ENCODE peak calls at places on chromosomes 5 and 9, in six cellular contexts. V is transverse colon, X is spleen, O is type B pancreatic cell, W is BJ, G is A549. N is an unnamed sample.
A peak's percentile ranks its signal among the peaks of the same experiment; 100 is the strongest.

GRCh38 chr9:69599232-69599971 is 72.8 kb downstream of the APBA1 start:
- DNase-seq in V (no peak), X (no peak), O (no peak), W (no peak), G (no peak), N (no peak)

GRCh38 chr5:180647465-180647864 is 1.9 kb downstream of the FLT4 start:
- DNase-seq in V (no peak), X (no peak), O (no peak), W (no peak), G (no peak), N (no peak)

GRCh38 chr5:157245477-157245876 is 20.4 kb upstream of the CYFIP2 start:
- DNase-seq in V (no peak), X (no peak), O (no peak), W (no peak), G (no peak), N (no peak)

GRCh38 chr9:109498195-109499060 is at the start of gene PTPN3:
- DNase-seq in V (peak; percentile 22), X (no peak), O (no peak), W (no peak), G (peak; percentile 64), N (no peak)

GRCh38 chr5:179404321-179405053 is 59.2 kb upstream of the ADAMTS2 start:
- DNase-seq in V (no peak), X (no peak), O (peak; percentile 51), W (no peak), G (no peak), N (no peak)

GRCh38 chr9:98087420-98088354 is 31.2 kb downstream of the NANS start:
- DNase-seq in V (peak; percentile 22), X (peak; percentile 86), O (no peak), W (no peak), G (no peak), N (peak; percentile 77)

GRCh38 chr9:114507726-114508125 is 2.5 kb upstream of the WHRN start:
- DNase-seq in V (no peak), X (no peak), O (no peak), W (no peak), G (no peak), N (no peak)

GRCh38 chr5:158754018-158754514 is 345.6 kb downstream of the EBF1 start:
- DNase-seq in V (no peak), X (no peak), O (no peak), W (peak; percentile 96), G (no peak), N (no peak)

GRCh38 chr9:75909776-75910175 is 19.3 kb downstream of the PCSK5 start:
- DNase-seq in V (no peak), X (no peak), O (no peak), W (no peak), G (no peak), N (no peak)

GRCh38 chr9:94581711-94582110 is 11.9 kb downstream of the FBP2 start:
- DNase-seq in V (no peak), X (no peak), O (no peak), W (no peak), G (no peak), N (no peak)

GRCh38 chr5:44663991-44664710 is 144.6 kb upstream of the MRPS30 start:
- DNase-seq in V (no peak), X (peak; percentile 58), O (no peak), W (no peak), G (no peak), N (no peak)

GRCh38 chr9:6938447-6938846 is 180.7 kb downstream of the KDM4C start:
- DNase-seq in V (no peak), X (no peak), O (no peak), W (peak; percentile 93), G (no peak), N (no peak)

GRCh38 chr5:73947876-73948275 is 321.9 kb downstream of the ARHGEF28 start:
- DNase-seq in V (no peak), X (no peak), O (no peak), W (no peak), G (no peak), N (no peak)

GRCh38 chr5:136174021-136174659 is 18.8 kb downstream of the SMIM32 start:
- DNase-seq in V (no peak), X (no peak), O (no peak), W (peak; percentile 6), G (peak; percentile 55), N (peak; percentile 13)

GRCh38 chr5:80168388-80169028 is 87.3 kb downstream of the SERINC5 start:
- DNase-seq in V (no peak), X (no peak), O (no peak), W (no peak), G (no peak), N (no peak)

GRCh38 chr9:70398145-70398556 is 16.3 kb downstream of the KLF9 start:
- DNase-seq in V (no peak), X (no peak), O (no peak), W (no peak), G (no peak), N (peak; percentile 20)

GRCh38 chr9:82209797-82210470 is 221.4 kb downstream of the SPATA31D1 start:
- DNase-seq in V (no peak), X (no peak), O (no peak), W (no peak), G (no peak), N (no peak)

GRCh38 chr5:76689321-76690026 is 26.5 kb upstream of the F2R start:
- DNase-seq in V (no peak), X (no peak), O (no peak), W (peak; percentile 98), G (no peak), N (no peak)

GRCh38 chr9:124251605-124252366 is 6.0 kb upstream of the NEK6 start:
- DNase-seq in V (no peak), X (no peak), O (no peak), W (peak; percentile 53), G (no peak), N (no peak)

GRCh38 chr9:137422668-137423000 is 328 bp downstream of the EXD3 start:
- DNase-seq in V (peak; percentile 46), X (peak; percentile 88), O (no peak), W (no peak), G (no peak), N (peak; percentile 64)

GRCh38 chr5:107395632-107396350 is 274.9 kb downstream of the EFNA5 start:
- DNase-seq in V (no peak), X (no peak), O (no peak), W (no peak), G (no peak), N (peak; percentile 52)

GRCh38 chr5:118918232-118918631 is 70.1 kb downstream of the DTWD2 start:
- DNase-seq in V (no peak), X (no peak), O (no peak), W (no peak), G (no peak), N (no peak)

GRCh38 chr5:82635561-82636288 is 357.6 kb upstream of the RPS23 start:
- DNase-seq in V (peak; percentile 15), X (no peak), O (no peak), W (peak; percentile 27), G (peak; percentile 67), N (no peak)

GRCh38 chr9:125003332-125003731 is 62.4 kb upstream of the GOLGA1 start:
- DNase-seq in V (no peak), X (no peak), O (no peak), W (no peak), G (no peak), N (no peak)

DNA sequence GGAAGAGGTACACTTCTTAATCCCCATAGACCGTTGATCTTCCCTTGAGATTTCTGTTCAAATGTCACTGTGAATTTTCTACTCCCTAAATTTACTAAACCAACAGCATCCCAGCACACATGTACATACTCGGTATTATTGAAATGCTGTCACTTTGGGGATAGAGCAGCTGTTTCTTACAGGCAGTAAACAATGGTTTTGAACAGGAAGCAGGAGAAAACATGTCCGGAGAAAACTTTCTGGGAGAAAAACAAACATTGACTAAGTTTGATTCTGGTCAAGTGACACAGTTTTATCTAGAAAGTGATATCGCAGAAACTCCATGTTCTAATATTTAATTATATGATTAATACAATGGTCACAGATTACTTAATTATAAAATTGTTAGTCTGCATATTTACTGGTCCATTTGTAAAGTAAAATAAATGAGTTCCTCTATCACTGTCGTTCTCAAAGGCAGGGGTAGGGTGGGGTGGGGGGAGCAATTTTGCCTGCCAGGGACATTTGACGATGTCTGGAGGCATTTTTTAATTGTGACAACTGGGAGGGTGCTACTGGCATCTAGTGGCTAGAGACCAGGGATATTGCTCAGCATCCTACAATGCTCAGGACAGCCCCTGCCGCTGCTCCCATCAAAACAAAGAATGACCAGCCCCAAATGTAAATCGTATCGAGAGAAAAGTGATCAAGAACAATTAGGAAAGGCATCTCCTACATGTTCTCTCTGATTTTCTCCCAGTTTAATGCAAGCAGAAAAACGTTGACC is 12.2 kb downstream of the TAS2R1 start:
- DNase-seq in V (no peak), X (no peak), O (no peak), W (no peak), G (no peak), N (no peak)
- TF ChIP-seq CTCF in V (no peak), X (no peak), O (no peak), W (no peak), G (no peak), N (no peak)

GRCh38 chr5:141914797-141915196 is 8.9 kb upstream of the DELE1 start:
- DNase-seq in V (no peak), X (no peak), O (no peak), W (no peak), G (no peak), N (no peak)

GRCh38 chr5:141913560-141913959 is 10.1 kb upstream of the DELE1 start:
- DNase-seq in V (no peak), X (no peak), O (no peak), W (no peak), G (no peak), N (no peak)

GRCh38 chr5:141915881-141916336 is 7.8 kb upstream of the DELE1 start:
- DNase-seq in V (peak; percentile 27), X (no peak), O (no peak), W (no peak), G (no peak), N (no peak)

GRCh38 chr5:141916522-141916921 is 7.1 kb upstream of the DELE1 start:
- DNase-seq in V (no peak), X (no peak), O (no peak), W (no peak), G (no peak), N (no peak)

DNA sequence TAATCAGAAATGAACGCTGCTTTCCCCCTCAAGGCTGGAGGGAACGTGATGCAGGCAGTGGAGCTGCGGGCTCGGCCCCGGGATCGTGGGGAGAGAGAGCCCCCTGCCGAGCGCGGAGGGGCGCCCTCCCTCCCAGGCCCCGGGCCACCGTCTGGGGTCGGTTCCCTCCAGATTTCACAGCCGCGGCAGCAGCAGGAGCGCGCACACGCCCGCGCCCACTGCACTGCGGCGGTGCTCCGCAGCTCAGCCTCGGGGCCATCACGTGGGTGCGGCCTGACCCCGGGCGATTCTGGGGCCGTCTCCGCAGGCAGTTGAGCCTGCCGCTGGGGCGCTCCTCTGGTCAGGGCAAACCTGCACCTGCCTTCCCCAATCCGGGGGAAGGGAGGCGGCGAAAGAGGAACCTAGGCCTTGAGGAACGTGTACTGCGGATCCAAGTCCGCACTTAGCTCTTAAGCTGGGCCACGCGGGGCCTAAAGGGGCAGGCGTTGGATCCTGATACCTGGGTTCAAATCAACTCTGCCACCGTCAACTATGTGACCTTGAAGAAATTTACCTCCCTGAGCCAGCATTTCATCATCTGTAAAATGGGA is 9.4 kb upstream of the DELE1 start:
- DNase-seq in V (peak; percentile 71), X (peak; percentile 93), O (no peak), W (no peak), G (no peak), N (peak; percentile 56)
- TF ChIP-seq CTCF in V (no peak), X (no peak), O (peak; percentile 62), W (peak; percentile 38), G (no peak), N (peak; percentile 41)

GRCh38 chr9:37329576-37329975 is 92.9 kb upstream of the GRHPR start:
- DNase-seq in V (no peak), X (no peak), O (no peak), W (no peak), G (peak; percentile 17), N (no peak)
- TF ChIP-seq CTCF in V (no peak), X (no peak), O (peak; percentile 64), W (peak; percentile 35), G (peak; percentile 75), N (peak; percentile 56)

GRCh38 chr5:174755103-174755502 is 30.7 kb downstream of the MSX2 start:
- DNase-seq in V (no peak), X (no peak), O (no peak), W (no peak), G (no peak), N (no peak)
- TF ChIP-seq CTCF in V (no peak), X (no peak), O (peak; percentile 69), W (peak; percentile 47), G (peak; percentile 22), N (no peak)